ENCODE peak calls at places on chromosomes 6 and 20, in four cellular contexts. Y is heart left ventricle, Q is left ventricle myocardium inferior, E is fibroblast of lung. P is an unnamed sample.

GRCh38 chr20:53735536-53736050 is 142.0 kb upstream of the ZNF217 start:
- DNase-seq in Q (no peak), Y (no peak), E (peak; percentile 70), P (no peak)

GRCh38 chr20:39399463-39399862 is 437.3 kb downstream of the DHX35 start:
- DNase-seq in Y (no peak), E (no peak), Q (no peak), P (no peak)

GRCh38 chr6:132401120-132401940 is at the start of gene MOXD1:
- DNase-seq in Q (peak; percentile 45), E (peak; percentile 47), Y (peak; percentile 41), P (peak; percentile 90)

GRCh38 chr6:37506479-37506878 is 6.8 kb upstream of the CCDC167 start:
- DNase-seq in E (no peak), Q (no peak), Y (no peak), P (no peak)

GRCh38 chr6:139438775-139439174 is 64.3 kb upstream of the CITED2 start:
- DNase-seq in Y (no peak), E (no peak), Q (no peak), P (no peak)

GRCh38 chr6:52724041-52724405 is 39.3 kb downstream of the GSTA2 start:
- DNase-seq in Q (no peak), Y (no peak), E (peak; percentile 75), P (no peak)

GRCh38 chr6:167970236-167970635 is 27.2 kb upstream of the KIF25 start:
- DNase-seq in E (no peak), Q (no peak), Y (peak; percentile 68), P (no peak)

GRCh38 chr20:43949741-43950618 is 35.3 kb downstream of the TOX2 start:
- DNase-seq in Q (peak; percentile 46), Y (peak; percentile 38), E (no peak), P (no peak)

GRCh38 chr20:10487354-10488115 is 52.4 kb downstream of the SLX4IP start:
- DNase-seq in Y (no peak), Q (no peak), E (peak; percentile 43), P (no peak)

GRCh38 chr6:160042014-160042773 is 73.3 kb downstream of the IGF2R start:
- DNase-seq in Y (no peak), E (peak; percentile 72), Q (no peak), P (no peak)

GRCh38 chr6:3410385-3411360 is 46.2 kb downstream of the SLC22A23 start:
- DNase-seq in Q (no peak), E (peak; percentile 66), Y (peak; percentile 56), P (peak; percentile 84)

GRCh38 chr6:150241751-150242150 is 98.9 kb downstream of the PPP1R14C start:
- DNase-seq in Y (no peak), Q (no peak), E (no peak), P (no peak)

GRCh38 chr6:123329337-123329736 is 307.4 kb downstream of the TRDN start:
- DNase-seq in Q (no peak), Y (no peak), E (no peak), P (no peak)

GRCh38 chr6:109793793-109794192 is 102.7 kb downstream of the FIG4 start:
- DNase-seq in Q (no peak), Y (no peak), E (peak; percentile 99), P (no peak)

GRCh38 chr6:124742971-124743370 is 219.3 kb upstream of the RNF217 start:
- DNase-seq in Q (no peak), Y (no peak), E (peak; percentile 3), P (no peak)

GRCh38 chr6:134169881-134170486 is 117.6 kb upstream of the SLC2A12 start:
- DNase-seq in Q (no peak), Y (peak; percentile 41), E (peak; percentile 15), P (no peak)

DNA sequence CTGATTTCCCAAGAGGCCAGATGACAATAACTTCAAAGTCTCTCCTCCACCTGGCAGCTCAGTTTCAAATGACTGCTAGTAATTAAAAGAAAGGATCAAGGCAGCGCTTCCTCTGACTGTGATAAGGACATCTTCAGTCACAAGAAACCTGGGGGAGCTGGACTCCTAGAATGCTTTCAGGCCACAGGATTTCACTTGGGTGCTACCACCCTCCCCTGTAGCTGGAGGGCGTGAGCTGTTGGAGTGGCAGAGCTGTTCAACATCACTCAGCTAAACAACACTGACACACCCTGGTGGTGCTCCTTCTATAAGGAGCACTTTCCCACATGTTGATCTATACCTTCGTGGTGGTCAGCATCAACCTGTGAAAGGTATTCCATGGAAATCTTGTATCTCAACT is 2.2 kb upstream of the CNR1 start:
- DNase-seq in Q (no peak), E (no peak), Y (no peak), P (no peak)
- H3K27me3 ChIP-seq in Q (peaks cover 90% of the 10 kb centered on the region), E (peaks cover 33% of the 10 kb centered on the region), Y (peaks cover 31% of the 10 kb centered on the region), P (peaks cover 26% of the 10 kb centered on the region)

GRCh38 chr20:36614781-36615557 is 9.4 kb downstream of the RAB5IF start:
- DNase-seq in E (no peak), Y (no peak), Q (no peak), P (no peak)
- H3K36me3 ChIP-seq in E (peaks cover 6% of the 10 kb centered on the region), Y (peaks cover 16% of the 10 kb centered on the region), Q (peaks cover 54% of the 10 kb centered on the region), P (peaks cover 16% of the 10 kb centered on the region)

GRCh38 chr20:59421920-59422637 is 121.7 kb downstream of the EDN3 start:
- DNase-seq in E (no peak), Y (no peak), Q (no peak), P (no peak)
- H3K27me3 ChIP-seq in E (no peaks in the 10 kb centered on the region), Y (peaks cover 5% of the 10 kb centered on the region), Q (peaks cover 39% of the 10 kb centered on the region), P (no peaks in the 10 kb centered on the region)

GRCh38 chr6:17817763-17818162 is 111.0 kb upstream of the NUP153 start:
- DNase-seq in Y (no peak), E (no peak), Q (no peak), P (no peak)

GRCh38 chr6:17816921-17817611 is 110.3 kb upstream of the NUP153 start:
- DNase-seq in Y (no peak), E (peak; percentile 45), Q (no peak), P (no peak)

GRCh38 chr6:17808609-17809008 is 101.9 kb upstream of the NUP153 start:
- DNase-seq in Y (no peak), E (no peak), Q (no peak), P (no peak)

GRCh38 chr6:17813561-17813960 is 106.8 kb upstream of the NUP153 start:
- DNase-seq in E (no peak), Y (no peak), Q (no peak), P (no peak)

GRCh38 chr6:17812311-17812710 is 105.6 kb upstream of the NUP153 start:
- DNase-seq in Y (no peak), Q (no peak), E (no peak), P (no peak)
- H3K36me3 ChIP-seq in Y (peaks cover 10% of the 10 kb centered on the region), Q (peaks cover 52% of the 10 kb centered on the region), E (peaks cover 4% of the 10 kb centered on the region), P (no peaks in the 10 kb centered on the region)

DNA sequence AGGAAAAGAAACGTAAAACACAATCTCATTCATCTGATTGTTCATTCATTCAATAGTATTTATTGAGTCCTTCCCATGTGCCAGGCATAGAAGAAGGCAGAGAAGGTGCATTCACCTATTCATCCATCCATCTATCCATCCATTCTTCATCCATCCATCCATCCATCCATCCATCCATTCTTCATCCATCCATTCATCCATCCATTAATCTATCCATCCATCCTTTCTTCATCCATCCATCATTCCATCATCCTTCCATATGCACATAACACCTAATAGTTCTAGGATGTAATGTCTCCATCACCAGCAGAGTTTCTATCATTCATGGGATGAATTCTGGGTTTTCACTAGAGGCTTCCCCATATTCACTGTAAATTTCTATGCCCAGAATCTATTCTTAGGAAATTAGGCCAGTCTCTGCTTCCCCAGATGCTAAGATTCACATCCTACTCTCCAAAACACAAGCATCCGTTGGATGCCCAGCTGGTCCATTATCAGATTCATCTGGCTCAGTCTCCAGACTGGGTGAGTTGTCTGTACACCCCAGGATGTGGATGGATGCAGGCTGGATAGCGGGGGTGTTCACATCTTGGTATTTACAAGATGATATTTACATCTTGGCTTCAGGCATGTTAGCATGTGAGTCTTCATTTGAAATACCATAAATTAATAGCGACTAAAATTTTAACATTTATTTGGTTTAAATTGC is 517.7 kb upstream of the SULF2 start:
- DNase-seq in Y (no peak), E (no peak), Q (no peak), P (no peak)
- H3K27me3 ChIP-seq in Y (no peaks in the 10 kb centered on the region), E (no peaks in the 10 kb centered on the region), Q (peaks cover 16% of the 10 kb centered on the region), P (no peaks in the 10 kb centered on the region)

GRCh38 chr20:62275263-62275619 is 27.6 kb upstream of the ADRM1 start:
- DNase-seq in E (no peak), Q (no peak), Y (no peak), P (no peak)

GRCh38 chr20:62273421-62273820 is 29.4 kb upstream of the ADRM1 start:
- DNase-seq in E (no peak), Q (no peak), Y (no peak), P (no peak)

GRCh38 chr20:62274332-62275262 is 28.2 kb upstream of the ADRM1 start:
- DNase-seq in E (no peak), Y (no peak), Q (no peak), P (no peak)

GRCh38 chr20:62277253-62277652 is 25.5 kb upstream of the ADRM1 start:
- DNase-seq in E (no peak), Y (no peak), Q (no peak), P (no peak)

GRCh38 chr20:62276448-62276847 is 26.3 kb upstream of the ADRM1 start:
- DNase-seq in Q (peak; percentile 43), Y (no peak), E (no peak), P (no peak)
- H3K36me3 ChIP-seq in Q (peaks cover 65% of the 10 kb centered on the region), Y (peaks cover 21% of the 10 kb centered on the region), E (peaks cover 8% of the 10 kb centered on the region), P (peaks cover 30% of the 10 kb centered on the region)

DNA sequence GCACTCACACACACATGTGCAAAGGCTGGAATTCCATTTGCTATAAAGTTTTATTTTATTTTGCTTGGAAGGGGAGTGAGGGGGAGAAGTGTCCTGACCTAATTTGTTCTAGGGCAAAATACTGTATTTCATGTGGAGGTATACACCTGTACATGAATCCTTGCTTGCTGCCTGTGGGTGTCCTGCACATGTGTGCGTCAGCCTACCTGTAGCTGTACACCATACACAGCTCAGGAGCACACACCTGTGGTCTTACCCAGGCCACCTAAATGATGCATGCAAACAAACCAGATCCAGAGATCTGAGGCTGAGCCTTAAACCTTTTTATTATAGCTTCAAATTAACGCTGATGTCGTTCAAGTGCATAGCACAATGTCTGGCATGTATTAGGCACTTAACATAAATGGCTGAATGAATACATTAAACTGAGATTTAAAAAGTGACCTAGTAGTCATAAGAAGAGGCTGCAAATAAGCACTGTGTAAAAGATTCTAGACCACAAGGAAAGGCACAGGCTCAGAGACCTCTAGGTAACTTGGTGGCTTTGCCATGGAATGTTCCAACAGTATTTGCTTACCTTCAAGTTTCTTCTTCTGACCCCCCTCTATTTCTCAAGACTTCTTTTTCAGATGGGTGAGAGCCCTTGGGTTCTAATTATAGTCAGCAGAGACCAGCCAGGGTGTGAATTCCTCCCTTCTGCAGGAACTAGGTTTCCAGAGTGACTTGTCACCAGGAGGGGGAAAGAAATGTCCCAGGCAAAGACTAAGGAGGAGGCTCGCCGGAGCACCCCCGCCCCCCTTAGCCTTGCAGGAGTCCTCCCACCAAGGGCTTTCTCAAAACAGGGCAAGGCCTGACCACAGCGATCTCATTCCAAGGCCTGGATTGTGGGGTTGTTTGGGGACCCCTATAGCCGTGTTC is 13.4 kb downstream of the FOXC1 start:
- DNase-seq in E (no peak), Q (no peak), Y (no peak), P (peak; percentile 63)
- H3K27me3 ChIP-seq in E (peaks cover 23% of the 10 kb centered on the region), Q (peaks cover 100% of the 10 kb centered on the region), Y (no peaks in the 10 kb centered on the region), P (peaks cover 99% of the 10 kb centered on the region)